ENCODE peak calls at places on chromosomes 12 and 14, in six cellular contexts. U, H, M, K, B and A are unnamed samples. For H3K4me1, the result is how much of the 10 kb centered on the place peaks cover.

GRCh38 chr12:101784376-101784775 is 45.1 kb upstream of the SYCP3 start:
- DNase-seq in U (no peak), M (no peak), K (no peak), H (no peak), B (no peak), A (no peak)

GRCh38 chr12:85779768-85780167 is 56.4 kb downstream of the RASSF9 start:
- DNase-seq in U (no peak), B (peak), H (no peak), K (no peak), M (no peak), A (no peak)

GRCh38 chr14:100386121-100386520 is 63.0 kb downstream of the SLC25A47 start:
- DNase-seq in B (no peak), U (no peak), M (no peak), H (no peak), K (peak), A (no peak)

GRCh38 chr14:94447206-94447605 is 5.4 kb downstream of the SERPINA11 start:
- DNase-seq in B (no peak), U (no peak), H (no peak), M (no peak), K (no peak), A (no peak)

GRCh38 chr12:19120795-19121194 is 8.7 kb upstream of the PLEKHA5 start:
- DNase-seq in H (no peak), K (peak), M (no peak), U (no peak), B (no peak), A (no peak)

GRCh38 chr12:132600048-132601032 is 10.0 kb downstream of the LRCOL1 start:
- DNase-seq in K (peak), H (peak), B (peak), M (peak), U (no peak), A (peak)

GRCh38 chr12:99004799-99005474 is 359.8 kb downstream of the APAF1 start:
- DNase-seq in H (no peak), M (no peak), K (no peak), B (no peak), U (no peak), A (no peak)

GRCh38 chr14:47626151-47627035 is 49.0 kb downstream of the MDGA2 start:
- DNase-seq in B (no peak), K (no peak), M (no peak), U (no peak), H (no peak), A (no peak)

GRCh38 chr12:91687052-91688017 is 458.3 kb downstream of the BTG1 start:
- DNase-seq in U (no peak), H (no peak), K (no peak), M (no peak), B (peak), A (no peak)

GRCh38 chr14:65281991-65282908 is 130.3 kb upstream of the FUT8 start:
- DNase-seq in H (no peak), B (no peak), U (no peak), M (peak), K (peak), A (no peak)

GRCh38 chr14:36324897-36325296 is 4.5 kb upstream of the MBIP start:
- DNase-seq in H (no peak), K (no peak), U (no peak), B (no peak), M (no peak), A (no peak)

GRCh38 chr12:30828686-30829085 is 73.9 kb upstream of the CAPRIN2 start:
- DNase-seq in U (no peak), K (no peak), B (no peak), H (no peak), M (no peak), A (no peak)

GRCh38 chr12:64931981-64932380 is 107.5 kb downstream of the TBC1D30 start:
- DNase-seq in H (no peak), M (no peak), U (no peak), K (no peak), B (no peak), A (no peak)

GRCh38 chr12:991350-992278 is 591 bp downstream of the ERC1 start:
- DNase-seq in K (peak), U (no peak), B (no peak), H (no peak), M (no peak), A (no peak)

GRCh38 chr14:93115069-93115919 is 431 bp downstream of the ITPK1 start:
- DNase-seq in B (peak), U (peak), K (peak), M (peak), H (peak), A (peak)

GRCh38 chr14:50726372-50727107 is 58.4 kb upstream of the SAV1 start:
- DNase-seq in K (peak), U (no peak), H (no peak), B (no peak), M (no peak), A (no peak)

GRCh38 chr14:84477996-84478395 is 1051.9 kb upstream of the FLRT2 start:
- DNase-seq in B (no peak), M (no peak), K (no peak), H (no peak), U (no peak), A (no peak)

GRCh38 chr14:60217713-60218112 is 31.3 kb upstream of the PPM1A start:
- DNase-seq in K (no peak), M (no peak), H (no peak), B (no peak), U (no peak), A (no peak)

DNA sequence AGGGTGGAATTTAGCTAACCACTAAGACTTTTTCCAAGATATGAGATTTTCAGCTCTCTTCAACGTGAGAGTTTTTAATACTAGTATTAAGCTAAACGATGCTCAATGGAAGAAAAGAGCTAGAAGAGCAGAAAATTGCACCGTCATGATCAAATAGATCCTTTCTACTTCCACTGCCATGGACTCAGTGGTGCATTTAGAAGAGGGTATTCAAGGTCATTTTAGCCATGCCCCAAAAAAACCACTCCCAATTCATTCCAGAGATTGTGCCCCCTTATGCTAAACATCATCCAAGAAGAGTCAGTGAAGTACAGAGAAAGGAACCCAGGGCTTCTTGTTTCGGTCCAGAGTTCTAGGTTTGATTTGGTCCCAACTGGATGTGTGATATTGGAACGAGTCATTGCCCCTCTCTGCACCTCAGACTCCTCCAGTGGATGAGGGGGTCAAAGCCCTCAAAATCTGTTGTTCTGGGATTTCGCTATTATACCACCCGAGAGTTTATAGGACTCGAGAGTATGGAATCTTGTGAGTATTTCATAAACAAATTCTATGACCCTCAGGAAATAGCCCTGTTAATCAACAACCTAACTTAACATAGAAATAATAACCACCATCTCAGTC is 55.2 kb downstream of the DAD1 start:
- DNase-seq in B (no peak), H (no peak), K (no peak), U (no peak), M (no peak), A (no peak)
- H3K27ac ChIP-seq in B (no peak), H (no peak), K (no peak), U (no peak), M (no peak), A (no peak)

DNA sequence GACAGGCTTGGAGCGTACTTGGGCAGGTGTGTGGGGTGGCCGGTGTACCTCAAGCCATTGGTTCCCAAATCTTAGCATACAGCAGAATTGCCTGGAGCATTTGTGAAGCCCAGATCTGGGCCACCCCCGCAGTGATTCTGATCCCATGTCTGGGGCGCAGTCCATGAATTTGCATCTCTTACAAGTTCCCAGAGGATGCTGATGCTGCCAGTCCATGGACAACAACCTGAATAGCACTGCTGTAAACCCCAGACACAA is 18.2 kb upstream of the MLEC start:
- DNase-seq in K (no peak), M (no peak), U (no peak), B (no peak), H (no peak), A (no peak)
- H3K4me3 ChIP-seq in K (no peak), M (no peak), U (no peak), B (no peak), H (no peak), A (no peak)

DNA sequence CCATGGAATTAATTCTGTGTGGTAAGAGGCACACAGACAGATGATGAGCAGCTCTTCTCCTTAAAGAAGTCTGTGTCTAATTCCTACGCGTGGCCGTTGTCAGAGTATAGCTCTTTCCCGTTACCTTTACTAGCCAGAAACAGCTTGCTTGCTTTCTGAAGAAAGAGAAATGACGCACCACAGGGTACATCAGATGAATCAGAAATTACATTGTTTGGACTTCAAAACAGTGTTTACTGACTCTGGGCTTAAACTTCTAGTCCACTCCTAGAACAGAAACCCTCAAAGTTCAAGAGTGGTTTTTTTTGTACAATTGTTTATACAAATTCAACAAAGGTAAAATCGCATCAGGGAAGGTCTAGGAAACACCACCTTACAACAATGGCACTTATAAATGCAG is 29.0 kb downstream of the RNF34 start:
- DNase-seq in B (no peak), K (no peak), U (no peak), H (no peak), M (no peak), A (no peak)
- H3K4me1 ChIP-seq in B (under half), K (under half), U (under half), H (under half), M (under half), A (under half)

GRCh38 chr14:53011053-53011462 is 60.2 kb upstream of the FERMT2 start:
- DNase-seq in M (peak), U (peak), H (peak), K (peak), B (peak), A (peak)

GRCh38 chr14:53003776-53004175 is 52.9 kb upstream of the FERMT2 start:
- DNase-seq in H (no peak), M (no peak), B (no peak), U (no peak), K (no peak), A (no peak)

GRCh38 chr14:53010193-53010592 is 59.3 kb upstream of the FERMT2 start:
- DNase-seq in K (no peak), B (no peak), M (no peak), H (no peak), U (no peak), A (no peak)

GRCh38 chr14:53004976-53005375 is 54.1 kb upstream of the FERMT2 start:
- DNase-seq in H (no peak), M (no peak), K (peak), U (no peak), B (no peak), A (no peak)

GRCh38 chr14:53006931-53007330 is 56.1 kb upstream of the FERMT2 start:
- DNase-seq in B (no peak), H (no peak), U (no peak), M (no peak), K (no peak), A (no peak)
- H3K27ac ChIP-seq in B (no peak), H (no peak), U (no peak), M (no peak), K (no peak), A (no peak)

GRCh38 chr12:57454566-57455373 is at the start of gene INHBE:
- DNase-seq in U (no peak), B (peak), H (no peak), M (no peak), K (peak), A (no peak)
- H3K4me3 ChIP-seq in U (no peak), B (peak), H (no peak), M (no peak), K (no peak), A (no peak)

GRCh38 chr14:102826751-102827675 is 49.8 kb downstream of the TRAF3 start:
- DNase-seq in U (no peak), M (no peak), H (no peak), K (no peak), B (no peak), A (no peak)

GRCh38 chr14:102826161-102826560 is 48.9 kb downstream of the TRAF3 start:
- DNase-seq in M (no peak), K (no peak), H (no peak), U (no peak), B (no peak), A (no peak)

GRCh38 chr14:102827716-102828115 is 50.5 kb downstream of the TRAF3 start:
- DNase-seq in H (peak), K (peak), B (no peak), M (no peak), U (no peak), A (no peak)

GRCh38 chr14:102829106-102829505 is 51.9 kb downstream of the TRAF3 start:
- DNase-seq in U (no peak), H (no peak), K (peak), B (no peak), M (no peak), A (no peak)

DNA sequence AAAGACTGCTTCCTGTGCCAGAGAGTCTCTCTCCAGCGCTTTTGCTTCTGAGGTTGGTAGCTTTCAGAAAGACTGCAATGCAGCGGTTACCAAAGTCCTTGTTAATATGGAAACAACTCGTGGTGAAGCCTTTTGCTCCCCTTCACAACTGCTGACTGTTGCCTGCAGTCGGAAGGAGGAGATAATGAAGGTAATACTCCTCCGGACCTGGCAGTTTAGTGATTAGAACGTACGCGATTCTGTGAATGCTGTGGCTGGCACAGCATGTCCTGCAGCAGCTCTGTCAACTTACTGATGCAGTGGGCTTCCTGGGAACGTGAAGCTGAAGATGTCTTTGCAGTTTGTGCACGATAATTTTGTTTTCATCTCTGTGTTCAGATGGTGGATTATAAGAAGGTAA is 51.0 kb downstream of the TRAF3 start:
- DNase-seq in U (no peak), H (no peak), M (no peak), B (no peak), K (no peak), A (peak)
- H3K4me1 ChIP-seq in U (under half), H (under half), M (under half), B (under half), K (under half), A (under half)

GRCh38 chr12:67655829-67656614 is 7.5 kb downstream of the DYRK2 start:
- DNase-seq in H (no peak), M (no peak), K (peak), B (no peak), U (no peak), A (no peak)

GRCh38 chr12:67663121-67663520 is 14.6 kb downstream of the DYRK2 start:
- DNase-seq in K (peak), H (no peak), U (no peak), B (no peak), M (no peak), A (no peak)

GRCh38 chr12:67661311-67662011 is 12.9 kb downstream of the DYRK2 start:
- DNase-seq in K (peak), H (no peak), U (no peak), M (no peak), B (no peak), A (no peak)

GRCh38 chr12:67659296-67659695 is 10.8 kb downstream of the DYRK2 start:
- DNase-seq in B (no peak), K (no peak), M (no peak), U (no peak), H (no peak), A (no peak)

DNA sequence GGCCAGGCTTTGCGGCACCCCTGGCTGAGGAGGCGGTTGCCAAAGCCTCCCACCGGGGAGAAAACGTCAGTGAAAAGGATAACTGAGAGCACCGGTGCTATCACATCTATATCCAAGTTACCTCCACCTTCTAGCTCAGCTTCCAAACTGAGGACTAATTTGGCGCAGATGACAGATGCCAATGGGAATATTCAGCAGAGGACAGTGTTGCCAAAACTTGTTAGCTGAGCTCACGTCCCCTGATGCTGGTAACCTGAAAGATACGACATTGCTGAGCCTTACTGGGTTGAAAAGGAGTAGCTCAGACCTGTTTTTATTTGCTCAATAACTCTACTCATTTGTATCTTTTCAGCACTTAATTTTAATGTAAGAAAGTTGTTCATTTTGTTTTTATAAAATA is 9.9 kb downstream of the DYRK2 start:
- DNase-seq in M (no peak), H (no peak), B (no peak), U (no peak), K (no peak), A (no peak)
- H3K27ac ChIP-seq in M (peak), H (no peak), B (no peak), U (no peak), K (no peak), A (no peak)

GRCh38 chr12:89016970-89017778 is 335.1 kb downstream of the DUSP6 start:
- DNase-seq in U (peak), H (peak), B (peak), M (peak), K (peak), A (peak)

GRCh38 chr12:89015419-89015818 is 336.9 kb downstream of the DUSP6 start:
- DNase-seq in B (no peak), M (no peak), H (no peak), K (no peak), U (no peak), A (no peak)

GRCh38 chr12:89020121-89020480 is 332.2 kb downstream of the DUSP6 start:
- DNase-seq in B (no peak), U (no peak), K (no peak), H (no peak), M (no peak), A (no peak)

GRCh38 chr12:89020689-89021088 is 331.6 kb downstream of the DUSP6 start:
- DNase-seq in B (no peak), H (no peak), M (no peak), K (no peak), U (no peak), A (no peak)

DNA sequence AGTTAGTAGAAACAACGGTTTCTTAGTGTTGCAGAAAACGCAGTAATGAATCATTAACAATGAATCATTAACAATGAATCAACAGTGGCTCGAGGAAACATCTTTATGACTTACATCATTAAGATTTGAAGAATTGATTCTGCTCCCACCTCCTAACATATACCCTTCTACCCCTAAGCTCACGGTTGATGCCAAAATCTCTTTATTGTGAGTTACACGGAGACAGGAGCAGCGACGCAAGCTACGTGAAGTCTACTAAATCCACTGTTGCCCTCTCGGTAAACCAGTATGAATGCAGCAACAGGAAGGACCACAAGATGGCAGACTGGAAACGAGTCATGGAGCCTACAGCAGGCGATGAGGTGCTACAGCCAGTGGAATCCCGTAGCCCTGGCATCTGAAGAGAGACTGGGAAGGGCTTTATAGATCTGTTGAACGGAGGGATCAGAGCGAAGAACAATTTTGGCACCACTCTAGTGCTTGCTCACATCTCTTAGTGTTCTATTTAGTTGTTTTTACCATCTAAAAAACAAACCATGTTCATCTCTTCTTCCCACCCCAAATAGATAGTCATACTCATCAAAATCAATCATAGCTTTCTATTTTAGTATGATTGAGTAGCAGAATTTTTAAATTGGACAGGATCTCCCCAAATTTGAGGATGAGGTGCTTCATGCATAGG is 332.7 kb downstream of the DUSP6 start:
- DNase-seq in B (peak), M (peak), K (peak), H (peak), U (peak), A (peak)
- H3K4me3 ChIP-seq in B (peak), M (peak), K (peak), H (no peak), U (peak), A (no peak)

DNA sequence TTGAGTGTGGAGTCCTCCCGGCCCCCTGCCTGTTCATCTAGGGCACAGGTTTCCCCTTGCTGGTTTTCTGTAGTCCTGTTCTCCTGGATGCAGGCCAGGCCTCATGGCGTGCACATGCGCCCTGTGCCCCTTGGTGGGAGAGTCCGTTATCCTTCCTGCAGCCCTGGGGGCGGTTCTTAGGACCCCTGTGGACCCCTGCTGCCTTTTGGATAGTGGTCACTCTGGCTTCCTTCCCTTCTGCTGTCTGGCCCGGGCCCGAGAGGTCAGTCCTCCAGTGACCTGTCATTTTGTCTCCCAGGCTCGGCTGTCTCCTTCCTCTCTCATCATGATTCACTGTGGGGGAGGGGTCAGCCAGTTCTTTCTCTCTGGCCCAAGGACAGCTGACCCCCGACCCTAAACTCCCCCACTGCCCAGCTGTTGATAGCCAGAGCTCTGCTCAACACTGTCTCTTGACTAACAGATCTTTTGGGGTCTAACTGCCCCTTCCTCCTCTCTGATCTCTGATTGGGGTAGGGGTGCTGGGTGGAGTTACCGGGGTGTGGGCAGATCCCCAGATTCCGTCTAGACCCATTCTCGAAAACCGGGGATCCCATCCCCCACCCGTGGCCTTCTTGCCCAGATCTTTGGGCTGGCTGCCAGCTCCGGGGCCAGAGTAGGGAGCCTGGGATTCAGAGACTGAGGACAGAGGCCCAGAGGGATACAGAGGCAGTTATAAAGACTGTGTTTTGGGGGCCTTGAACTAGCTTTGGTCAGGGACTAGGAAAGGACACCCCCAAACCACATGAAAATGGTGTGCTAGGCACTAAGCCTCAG is 7.0 kb downstream of the CCND2 start:
- DNase-seq in U (no peak), H (peak), B (no peak), M (peak), K (no peak), A (peak)
- H3K4me1 ChIP-seq in U (under half), H (under half), B (under half), M (half or more), K (under half), A (under half)